ENCODE peak calls at places on chromosomes 7 and 10, in nine cellular contexts. M, H, X, G, B, A, F, L and R are unnamed samples.

GRCh38 chr10:108244443-108245228 is 1080.1 kb upstream of the SORCS1 start:
- DNase-seq in F (no peak), L (no peak), A (no peak), B (no peak), G (no peak), H (no peak), M (no peak), X (no peak), R (no peak)

GRCh38 chr7:44735403-44736165 is 13.1 kb upstream of the ZMIZ2 start:
- DNase-seq in G (peak), H (no peak), B (peak), X (no peak), M (peak), F (peak), A (no peak), L (no peak), R (peak)

GRCh38 chr10:27558612-27559020 is 54.5 kb downstream of the RAB18 start:
- DNase-seq in G (peak), B (peak), A (no peak), M (peak), H (peak), L (no peak), X (no peak), F (peak), R (peak)

GRCh38 chr7:40538281-40538680 is 403.5 kb downstream of the SUGCT start:
- DNase-seq in F (no peak), G (no peak), M (no peak), A (no peak), L (no peak), B (no peak), H (no peak), X (no peak), R (no peak)

GRCh38 chr10:36373424-36374096 is 731.5 kb upstream of the FZD8 start:
- DNase-seq in L (no peak), X (no peak), G (no peak), F (no peak), H (no peak), A (no peak), B (no peak), M (no peak), R (no peak)

GRCh38 chr7:8590791-8591190 is 157.4 kb downstream of the NXPH1 start:
- DNase-seq in L (no peak), X (no peak), G (no peak), B (no peak), M (no peak), H (no peak), F (no peak), A (no peak), R (no peak)

GRCh38 chr7:137395425-137395824 is 51.9 kb upstream of the PTN start:
- DNase-seq in B (no peak), M (no peak), F (no peak), G (no peak), L (no peak), H (no peak), A (no peak), X (no peak), R (no peak)

GRCh38 chr7:13169356-13169755 is 481.9 kb downstream of the ARL4A start:
- DNase-seq in H (no peak), B (no peak), F (no peak), X (no peak), G (no peak), A (no peak), M (no peak), L (no peak), R (no peak)

GRCh38 chr7:143381427-143382125 is 431 bp downstream of the ZYX start:
- DNase-seq in L (peak), G (no peak), A (no peak), F (peak), B (no peak), M (no peak), X (peak), H (no peak), R (peak)

GRCh38 chr10:101397140-101397539 is 43.2 kb downstream of the BTRC start:
- DNase-seq in X (no peak), G (peak), M (peak), F (peak), H (no peak), L (no peak), A (no peak), B (peak), R (peak)

GRCh38 chr10:114110174-114110972 is 63.6 kb downstream of the CCDC186 start:
- DNase-seq in G (no peak), H (no peak), M (no peak), X (no peak), L (no peak), A (no peak), B (no peak), F (no peak), R (no peak)

GRCh38 chr7:142457146-142457703 is 199.4 kb upstream of the PRSS58 start:
- DNase-seq in X (no peak), F (no peak), A (no peak), M (no peak), H (no peak), G (no peak), L (no peak), B (no peak), R (no peak)

GRCh38 chr7:142711196-142711595 is 38.1 kb upstream of the PRSS1 start:
- DNase-seq in B (no peak), H (no peak), M (no peak), X (no peak), L (no peak), G (no peak), F (no peak), A (no peak), R (no peak)

GRCh38 chr10:86249794-86250193 is 116.8 kb downstream of the GRID1 start:
- DNase-seq in H (no peak), B (no peak), M (no peak), A (no peak), X (no peak), F (no peak), G (no peak), L (no peak), R (no peak)

GRCh38 chr10:93993782-93994668 is at the start of gene PLCE1:
- DNase-seq in H (no peak), G (no peak), A (peak), L (peak), F (no peak), B (no peak), X (peak), M (no peak), R (peak)